ENCODE peak calls at places on chromosome 14, in four cellular contexts. K is SW 1271, R is fibroblast of lung, H is T1000. M is an unnamed sample.

GRCh38 chr14:71452987-71453386 is 479.2 kb upstream of the RGS6 start:
- DNase-seq in K (no peak), R (no peak), H (no peak), M (no peak)

GRCh38 chr14:71705460-71705859 is 226.8 kb upstream of the RGS6 start:
- DNase-seq in K (no peak), R (no peak), H (no peak), M (no peak)

GRCh38 chr14:49456589-49456988 is 129.6 kb downstream of the RPS29 start:
- DNase-seq in K (no peak), R (no peak), H (no peak), M (no peak)

GRCh38 chr14:32576088-32576795 is 247.1 kb downstream of the AKAP6 start:
- DNase-seq in K (peak; percentile 8), R (peak; percentile 77), H (no peak), M (peak; percentile 18)

GRCh38 chr14:103401223-103402214 is 16.3 kb downstream of the MARK3 start:
- DNase-seq in K (peak; percentile 27), R (peak; percentile 74), H (no peak), M (no peak)

GRCh38 chr14:31441273-31442110 is 15.8 kb downstream of the DTD2 start:
- DNase-seq in K (no peak), R (peak; percentile 67), H (no peak), M (no peak)

GRCh38 chr14:77979666-77980351 is 179.9 kb downstream of the ADCK1 start:
- DNase-seq in K (no peak), R (no peak), H (no peak), M (no peak)

GRCh38 chr14:96559571-96559970 is 57.4 kb downstream of the PAPOLA start:
- DNase-seq in K (no peak), R (no peak), H (no peak), M (no peak)

GRCh38 chr14:73739174-73739898 is 25.2 kb upstream of the PNMA1 start:
- DNase-seq in K (no peak), R (no peak), H (no peak), M (no peak)

GRCh38 chr14:104971447-104972240 is 6.5 kb downstream of the AHNAK2 start:
- DNase-seq in K (no peak), R (no peak), H (no peak), M (no peak)

GRCh38 chr14:53956427-53957201 is at the start of gene BMP4:
- DNase-seq in K (no peak), R (peak; percentile 66), H (peak; percentile 74), M (no peak)

GRCh38 chr14:80576401-80576800 is 365.1 kb upstream of the DIO2 start:
- DNase-seq in K (no peak), R (no peak), H (no peak), M (no peak)

GRCh38 chr14:80152166-80152565 is 59.1 kb downstream of the DIO2 start:
- DNase-seq in K (no peak), R (no peak), H (no peak), M (no peak)

GRCh38 chr14:22987291-22987690 is 4.9 kb upstream of the AJUBA start:
- DNase-seq in K (no peak), R (no peak), H (no peak), M (no peak)

GRCh38 chr14:73824116-73824515 is 27.5 kb upstream of the PTGR2 start:
- DNase-seq in K (no peak), R (no peak), H (no peak), M (no peak)

GRCh38 chr14:104883681-104884361 is 18.8 kb downstream of the CEP170B start:
- DNase-seq in K (no peak), R (no peak), H (no peak), M (no peak)

GRCh38 chr14:89587128-89587420 is 170.0 kb upstream of the FOXN3 start:
- DNase-seq in K (no peak), R (no peak), H (no peak), M (no peak)

M was measured in GM12864.